ENCODE peak calls at places on chromosomes 7 and 10, in four cellular contexts. B is GM12891, N is KBM-7, K is WERI-Rb-1. Y is an unnamed sample.

GRCh38 chr10:54203426-54203825 is 597.6 kb downstream of the PCDH15 start:
- DNase-seq in N (no peak), B (no peak), K (no peak), Y (no peak)

GRCh38 chr7:137172105-137172590 is 171.4 kb downstream of the PTN start:
- DNase-seq in N (no peak), K (no peak), B (no peak), Y (no peak)

GRCh38 chr7:121960678-121961461 is 87.9 kb downstream of the PTPRZ1 start:
- DNase-seq in B (no peak), K (peak; percentile 16), N (no peak), Y (peak; percentile 1)

GRCh38 chr7:71015260-71015900 is 116.6 kb upstream of the GALNT17 start:
- DNase-seq in K (no peak), B (no peak), N (no peak), Y (no peak)

GRCh38 chr10:132396495-132397035 is 435 bp upstream of the PWWP2B start:
- DNase-seq in N (peak; percentile 39), B (peak; percentile 80), K (peak; percentile 57), Y (peak; percentile 82)

GRCh38 chr7:139043823-139044812 is 8.3 kb upstream of the ZC3HAV1L start:
- DNase-seq in K (no peak), B (no peak), N (peak; percentile 67), Y (peak; percentile 88)

GRCh38 chr7:8125680-8126444 is 136.1 kb downstream of the ICA1 start:
- DNase-seq in B (peak; percentile 40), N (peak; percentile 70), K (no peak), Y (peak; percentile 11)

GRCh38 chr10:26662864-26663263 is 34.6 kb upstream of the PDSS1 start:
- DNase-seq in N (no peak), B (no peak), K (no peak), Y (no peak)

GRCh38 chr10:126013489-126014281 is 117.3 kb downstream of the FANK1 start:
- DNase-seq in K (no peak), B (no peak), N (no peak), Y (peak; percentile 56)

GRCh38 chr7:1703475-1704325 is 33.6 kb downstream of the ELFN1 start:
- DNase-seq in N (no peak), B (no peak), K (peak; percentile 36), Y (no peak)